ENCODE peak calls at places on chromosomes 2 and 18, in seven cellular contexts. S is glutamatergic neuron, Z is epithelial cell of esophagus, L is astrocyte, H is WERI-Rb-1, M is A549, U is cardiac fibroblast. D is an unnamed sample.

GRCh38 chr2:180660207-180660606 is 320.2 kb upstream of the UBE2E3 start:
- DNase-seq in S (no peak), Z (no peak), L (no peak), H (no peak), M (no peak), U (no peak), D (no peak)

GRCh38 chr18:58028109-58028784 is 15.8 kb upstream of the NEDD4L start:
- DNase-seq in S (no peak), Z (no peak), L (no peak), H (no peak), M (no peak), U (no peak), D (no peak)

GRCh38 chr2:240397924-240398611 is 37.4 kb upstream of the GPC1 start:
- DNase-seq in S (no peak), Z (no peak), L (no peak), H (peak; percentile 3), M (no peak), U (no peak), D (peak; percentile 18)

GRCh38 chr2:150630587-150631235 is 143.2 kb upstream of the RND3 start:
- DNase-seq in S (no peak), Z (no peak), L (peak; percentile 92), H (no peak), M (no peak), U (peak; percentile 87), D (no peak)

GRCh38 chr2:24617431-24617830 is 126.4 kb downstream of the NCOA1 start:
- DNase-seq in S (no peak), Z (no peak), L (peak; percentile 16), H (no peak), M (no peak), U (no peak), D (no peak)

GRCh38 chr2:7672027-7672684 is 754.9 kb downstream of the RNF144A start:
- DNase-seq in S (peak; percentile 83), Z (peak; percentile 54), L (no peak), H (peak; percentile 73), M (peak; percentile 75), U (peak; percentile 50), D (peak; percentile 79)

GRCh38 chr2:127058246-127058580 is 48.7 kb downstream of the BIN1 start:
- DNase-seq in S (no peak), Z (no peak), L (no peak), H (no peak), M (no peak), U (no peak), D (no peak)

GRCh38 chr2:192150166-192150565 is 44.6 kb downstream of the TMEFF2 start:
- DNase-seq in S (no peak), Z (no peak), L (no peak), H (no peak), M (no peak), U (no peak), D (no peak)

GRCh38 chr18:4581966-4582365 is 126.9 kb upstream of the DLGAP1 start:
- DNase-seq in S (no peak), Z (no peak), L (no peak), H (no peak), M (no peak), U (no peak), D (no peak)

GRCh38 chr2:161207941-161208340 is 47.7 kb downstream of the TANK start:
- DNase-seq in S (no peak), Z (no peak), L (no peak), H (no peak), M (no peak), U (peak; percentile 8), D (no peak)

GRCh38 chr2:120820263-120820884 is 84.7 kb downstream of the GLI2 start:
- DNase-seq in S (peak; percentile 63), Z (no peak), L (peak; percentile 82), H (peak; percentile 87), M (no peak), U (peak; percentile 32), D (peak; percentile 60)

GRCh38 chr18:68436485-68436884 is 278.4 kb downstream of the TMX3 start:
- DNase-seq in S (no peak), Z (peak; percentile 80), L (peak; percentile 72), H (no peak), M (no peak), U (peak; percentile 90), D (no peak)

GRCh38 chr2:44250376-44250775 is 24.9 kb upstream of the SLC3A1 start:
- DNase-seq in S (no peak), Z (no peak), L (no peak), H (no peak), M (no peak), U (no peak), D (no peak)

GRCh38 chr2:39217192-39217550 is 26.6 kb downstream of the CDKL4 start:
- DNase-seq in S (no peak), Z (no peak), L (no peak), H (no peak), M (no peak), U (no peak), D (no peak)

GRCh38 chr2:102101097-102101843 is 41.3 kb upstream of the IL1R1 start:
- DNase-seq in S (no peak), Z (no peak), L (no peak), H (no peak), M (no peak), U (no peak), D (no peak)

GRCh38 chr2:170770304-170771048 is at the start of gene ERICH2:
- DNase-seq in S (peak; percentile 82), Z (peak; percentile 86), L (peak; percentile 36), H (peak; percentile 84), M (peak; percentile 79), U (peak; percentile 47), D (peak; percentile 84)
- TF ChIP-seq CTCF in S (no peak), Z (peak; percentile 14), L (peak; percentile 6), H (no peak), M (no peak), U (peak; percentile 29), D (no peak)

DNA sequence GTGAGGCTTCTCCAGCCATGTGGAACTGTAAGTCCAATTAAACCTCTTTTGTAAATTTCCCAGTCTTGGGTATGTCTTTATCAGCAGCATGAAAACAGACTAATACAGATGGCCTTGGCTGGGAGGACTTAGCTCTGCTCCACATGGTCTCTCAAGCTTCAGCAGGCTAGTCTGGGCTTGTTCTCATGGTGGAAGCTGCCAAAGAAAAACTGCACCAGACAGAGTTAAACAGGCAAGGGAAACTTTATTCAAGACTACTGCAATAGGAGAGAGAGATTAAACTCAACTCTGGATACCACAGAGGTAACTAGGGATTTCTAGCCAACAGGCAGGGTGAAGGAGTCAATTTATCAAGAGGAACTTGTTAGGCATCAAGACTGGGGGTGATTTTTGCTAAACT is 142.1 kb downstream of the CABLES1 start:
- DNase-seq in S (no peak), Z (peak; percentile 51), L (no peak), H (peak; percentile 47), M (no peak), U (no peak), D (no peak)
- TF ChIP-seq CTCF in S (no peak), Z (no peak), L (no peak), H (no peak), M (no peak), U (no peak), D (no peak)

GRCh38 chr18:7600036-7600435 is 32.9 kb downstream of the PTPRM start:
- DNase-seq in S (no peak), Z (no peak), L (no peak), H (no peak), M (no peak), U (no peak), D (no peak)

GRCh38 chr18:7603259-7604000 is 36.3 kb downstream of the PTPRM start:
- DNase-seq in S (no peak), Z (no peak), L (no peak), H (no peak), M (no peak), U (no peak), D (no peak)

GRCh38 chr18:7601936-7602335 is 34.8 kb downstream of the PTPRM start:
- DNase-seq in S (no peak), Z (no peak), L (no peak), H (no peak), M (no peak), U (no peak), D (no peak)

GRCh38 chr18:7600528-7601248 is 33.6 kb downstream of the PTPRM start:
- DNase-seq in S (no peak), Z (no peak), L (no peak), H (no peak), M (no peak), U (no peak), D (no peak)

GRCh38 chr18:7601249-7601620 is 34.1 kb downstream of the PTPRM start:
- DNase-seq in S (no peak), Z (peak; percentile 14), L (peak; percentile 90), H (no peak), M (no peak), U (peak; percentile 64), D (no peak)
- TF ChIP-seq CTCF in S (no peak), Z (no peak), L (peak; percentile 18), H (no peak), M (no peak), U (peak; percentile 18), D (no peak)

GRCh38 chr2:61905372-61906186 is at the start of gene COMMD1:
- DNase-seq in S (peak; percentile 85), Z (peak; percentile 84), L (peak; percentile 47), H (peak; percentile 91), M (peak; percentile 81), U (peak; percentile 75), D (peak; percentile 80)
- TF ChIP-seq CTCF in S (no peak), Z (no peak), L (no peak), H (no peak), M (no peak), U (no peak), D (no peak)

DNA sequence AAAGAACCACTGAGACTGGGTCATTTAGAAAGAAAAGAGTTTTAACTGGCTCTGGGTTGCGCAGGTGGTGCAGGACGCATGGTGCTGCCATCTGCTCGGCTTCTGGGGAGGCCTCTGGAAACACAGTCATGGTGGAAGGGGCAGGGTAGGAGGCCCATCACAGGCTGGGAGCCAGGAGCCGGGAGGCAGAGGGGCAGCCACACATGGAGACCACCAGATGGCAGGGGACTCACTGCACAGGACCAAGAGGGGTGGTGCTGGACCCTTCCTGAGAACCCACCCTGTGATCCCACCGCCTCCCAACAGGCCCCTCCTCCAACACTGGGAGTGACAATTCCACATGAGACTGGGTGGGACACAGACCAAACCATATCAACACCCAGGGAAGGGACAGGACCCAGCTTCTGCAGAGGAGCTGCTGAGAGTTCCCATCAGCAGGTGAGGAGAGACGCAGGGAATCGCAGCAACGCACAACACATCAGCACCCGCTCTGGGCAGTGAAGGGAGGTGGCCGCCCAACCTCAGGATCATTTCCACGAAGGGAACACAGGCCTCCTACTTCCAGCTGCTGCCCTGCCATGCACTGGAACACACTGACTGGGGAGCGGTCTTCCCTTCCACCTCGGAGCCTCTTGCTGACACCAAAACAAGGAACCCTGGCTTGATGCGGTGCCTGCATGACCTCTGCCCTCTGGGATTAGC is 130.7 kb downstream of the TPO start:
- DNase-seq in S (peak; percentile 34), Z (no peak), L (no peak), H (no peak), M (no peak), U (no peak), D (no peak)
- TF ChIP-seq CTCF in S (no peak), Z (no peak), L (no peak), H (no peak), M (no peak), U (no peak), D (no peak)

DNA sequence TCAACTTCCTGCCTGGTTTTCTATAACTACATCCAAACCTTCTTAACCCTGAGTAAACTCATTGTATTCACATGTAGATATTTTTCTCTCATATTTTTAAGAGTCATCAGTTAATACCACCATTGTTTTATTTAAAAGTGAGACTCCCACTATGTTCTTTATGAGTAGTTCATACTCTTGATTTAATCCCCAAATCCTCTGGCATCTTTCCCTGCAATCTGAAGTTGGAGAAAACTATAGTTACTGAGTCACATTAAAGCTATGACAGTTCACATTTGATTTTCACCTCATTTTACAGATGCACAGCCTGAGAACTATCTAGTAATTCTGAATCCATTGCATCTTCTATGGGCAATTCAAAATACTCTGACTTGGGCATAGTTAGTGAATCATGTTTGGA is 1358.7 kb upstream of the NRXN1 start:
- DNase-seq in S (no peak), Z (no peak), L (peak; percentile 11), H (no peak), M (no peak), U (peak; percentile 4), D (no peak)
- TF ChIP-seq CTCF in S (no peak), Z (no peak), L (no peak), H (no peak), M (no peak), U (no peak), D (no peak)

D was measured in nephron progenitor cell.